ENCODE peak calls at places on chromosomes 12 and 14, in five cellular contexts. Y, D, C, Q and U are unnamed samples.

GRCh38 chr14:38226366-38226765 is 18.7 kb downstream of the SSTR1 start:
- DNase-seq in Y (peak; percentile 23), D (no peak), C (no peak), Q (no peak), U (no peak)

GRCh38 chr14:58646479-58646878 is 8.7 kb downstream of the DACT1 start:
- DNase-seq in Y (no peak), D (no peak), C (no peak), Q (peak; percentile 18), U (no peak)

GRCh38 chr12:32201096-32201495 is 94.4 kb downstream of the BICD1 start:
- DNase-seq in Y (no peak), D (no peak), C (no peak), Q (no peak), U (no peak)

GRCh38 chr14:54792288-54792687 is 110.3 kb downstream of the GCH1 start:
- DNase-seq in Y (no peak), D (no peak), C (no peak), Q (no peak), U (no peak)

GRCh38 chr14:103633391-103633790 is 4.4 kb downstream of the KLC1 start:
- DNase-seq in Y (no peak), D (no peak), C (no peak), Q (no peak), U (no peak)

GRCh38 chr12:21941522-21942376 is 523 bp upstream of the ABCC9 start:
- DNase-seq in Y (peak; percentile 69), D (no peak), C (no peak), Q (peak; percentile 46), U (peak; percentile 51)

GRCh38 chr12:92605621-92606170 is 97.1 kb upstream of the PLEKHG7 start:
- DNase-seq in Y (no peak), D (no peak), C (no peak), Q (no peak), U (no peak)

GRCh38 chr12:90816353-90817089 is 138.5 kb downstream of the CCER1 start:
- DNase-seq in Y (peak; percentile 55), D (no peak), C (no peak), Q (no peak), U (peak; percentile 27)

GRCh38 chr14:40599726-40600125 is 1007.0 kb upstream of the LRFN5 start:
- DNase-seq in Y (peak; percentile 5), D (no peak), C (no peak), Q (no peak), U (no peak)

GRCh38 chr12:123453165-123453564 is 4.8 kb upstream of the SNRNP35 start:
- DNase-seq in Y (no peak), D (no peak), C (no peak), Q (no peak), U (no peak)

GRCh38 chr12:108442077-108442476 is 73.0 kb upstream of the FICD start:
- DNase-seq in Y (no peak), D (no peak), C (no peak), Q (peak; percentile 79), U (no peak)

GRCh38 chr12:64521838-64522237 is 69.9 kb downstream of the TBK1 start:
- DNase-seq in Y (peak; percentile 10), D (no peak), C (no peak), Q (no peak), U (no peak)

GRCh38 chr14:103123634-103124500 is 606 bp downstream of the TNFAIP2 start:
- DNase-seq in Y (peak; percentile 35), D (no peak), C (no peak), Q (peak; percentile 69), U (peak; percentile 26)